ENCODE peak calls at places on chromosomes 12 and 14, in nine cellular contexts. S is NCI-H2171; V is EH; W is activated CD4-positive, alpha-beta T cell treated with anti-CD3 and anti-CD28 coated beads for 4 hours; I is stimulated activated CD8-positive, alpha-beta memory T cell treated with anti-CD3 and anti-CD28 coated beads, Interleukin-15, amount 100 ng/mL, for 4 hours; Y is ELF-1; G is cardiac muscle cell; M is B cell; O is AG08395. J is an unnamed sample.

GRCh38 chr14:101445278-101445677 is 116.0 kb upstream of the DIO3 start:
- DNase-seq in V (no peak), O (no peak), M (no peak), W (no peak), S (no peak), Y (no peak), I (no peak), G (no peak), J (no peak)

GRCh38 chr12:77214136-77214535 is 148.8 kb upstream of the E2F7 start:
- DNase-seq in W (no peak), O (peak; percentile 43), M (no peak), V (peak; percentile 73), I (no peak), G (no peak), S (no peak), Y (no peak), J (no peak)

GRCh38 chr12:18805516-18806248 is 67.8 kb downstream of the CAPZA3 start:
- DNase-seq in V (no peak), I (no peak), M (no peak), Y (peak; percentile 41), O (no peak), G (peak; percentile 36), W (no peak), S (no peak), J (no peak)

GRCh38 chr12:90896164-90896563 is 58.8 kb downstream of the CCER1 start:
- DNase-seq in M (no peak), G (no peak), W (no peak), S (no peak), O (peak; percentile 59), I (no peak), V (peak; percentile 93), Y (no peak), J (peak; percentile 73)

GRCh38 chr12:66409195-66409871 is 107.0 kb downstream of the HELB start:
- DNase-seq in O (no peak), V (peak; percentile 74), W (peak; percentile 50), G (peak; percentile 42), S (peak; percentile 9), Y (peak; percentile 72), I (no peak), M (peak; percentile 41), J (peak; percentile 59)

GRCh38 chr12:12764824-12765223 is 20.6 kb upstream of the APOLD1 start:
- DNase-seq in V (no peak), M (no peak), G (no peak), O (no peak), Y (peak; percentile 6), W (no peak), S (no peak), I (no peak), J (no peak)

GRCh38 chr12:87127272-87127671 is 871.1 kb upstream of the MGAT4C start:
- DNase-seq in O (no peak), W (no peak), Y (no peak), S (no peak), V (no peak), G (no peak), M (no peak), I (no peak), J (peak; percentile 63)

GRCh38 chr12:49518914-49519573 is 19.8 kb upstream of the KCNH3 start:
- DNase-seq in W (no peak), M (no peak), Y (no peak), V (peak; percentile 31), S (no peak), G (no peak), O (peak; percentile 48), I (no peak), J (peak; percentile 23)

GRCh38 chr14:94663965-94664704 is 51.9 kb downstream of the SERPINA3 start:
- DNase-seq in V (no peak), S (no peak), M (no peak), O (no peak), G (no peak), I (no peak), Y (no peak), W (no peak), J (no peak)

GRCh38 chr12:53940448-53941014 is 1.9 kb downstream of the HOXC13 start:
- DNase-seq in Y (no peak), S (no peak), W (no peak), G (no peak), M (no peak), V (no peak), I (no peak), O (no peak), J (peak; percentile 17)

GRCh38 chr12:107560194-107560905 is 125.2 kb upstream of the PWP1 start:
- DNase-seq in G (no peak), S (peak; percentile 28), V (peak; percentile 2), O (no peak), I (no peak), W (no peak), Y (peak; percentile 40), M (no peak), J (no peak)

J was measured in PC-3.